ENCODE peak calls at places on chromosome 21, in eight cellular contexts. One of them, this sample, is unnamed.

GRCh38 chr21:45339430-45340405 is 52.0 kb upstream of the POFUT2 start:
- DNase-seq in H1: no peak
- DNase-seq in suprapubic skin: no peak
- DNase-seq in SK-N-SH: no peak
- DNase-seq in K562: no peak
- DNase-seq in sigmoid colon: no peak
- DNase-seq in transverse colon: no peak
- DNase-seq in HepG2: no peak
- DNase-seq in this sample: no peak

GRCh38 chr21:20882462-20883415 is 115.5 kb upstream of the NCAM2 start:
- DNase-seq in transverse colon: peak
- DNase-seq in suprapubic skin: no peak
- DNase-seq in HepG2: no peak
- DNase-seq in SK-N-SH: peak
- DNase-seq in H1: peak
- DNase-seq in sigmoid colon: no peak
- DNase-seq in K562: peak
- DNase-seq in this sample: peak

GRCh38 chr21:45880097-45881068 is 101.2 kb upstream of the COL6A1 start:
- DNase-seq in sigmoid colon: peak
- DNase-seq in transverse colon: peak
- DNase-seq in H1: peak
- DNase-seq in SK-N-SH: peak
- DNase-seq in suprapubic skin: no peak
- DNase-seq in HepG2: peak
- DNase-seq in K562: peak
- DNase-seq in this sample: peak

GRCh38 chr21:15077529-15077928 is 12.7 kb upstream of the NRIP1 start:
- DNase-seq in H1: no peak
- DNase-seq in SK-N-SH: no peak
- DNase-seq in suprapubic skin: no peak
- DNase-seq in K562: no peak
- DNase-seq in HepG2: no peak
- DNase-seq in sigmoid colon: no peak
- DNase-seq in transverse colon: no peak
- DNase-seq in this sample: no peak

GRCh38 chr21:37532868-37533780 is 166.6 kb downstream of the DYRK1A start:
- DNase-seq in sigmoid colon: no peak
- DNase-seq in suprapubic skin: no peak
- DNase-seq in SK-N-SH: no peak
- DNase-seq in transverse colon: no peak
- DNase-seq in H1: peak
- DNase-seq in HepG2: no peak
- DNase-seq in K562: peak
- DNase-seq in this sample: peak

GRCh38 chr21:37548521-37548981 is 182.0 kb downstream of the DYRK1A start:
- DNase-seq in K562: no peak
- DNase-seq in SK-N-SH: no peak
- DNase-seq in H1: no peak
- DNase-seq in suprapubic skin: no peak
- DNase-seq in HepG2: no peak
- DNase-seq in transverse colon: no peak
- DNase-seq in sigmoid colon: peak
- DNase-seq in this sample: no peak

GRCh38 chr21:38036016-38036415 is 119.8 kb upstream of the KCNJ6 start:
- DNase-seq in K562: no peak
- DNase-seq in suprapubic skin: no peak
- DNase-seq in HepG2: no peak
- DNase-seq in transverse colon: no peak
- DNase-seq in H1: no peak
- DNase-seq in SK-N-SH: no peak
- DNase-seq in sigmoid colon: no peak
- DNase-seq in this sample: no peak

GRCh38 chr21:38774586-38775285 is 31.0 kb upstream of the ETS2 start:
- DNase-seq in SK-N-SH: no peak
- DNase-seq in HepG2: no peak
- DNase-seq in K562: no peak
- DNase-seq in suprapubic skin: no peak
- DNase-seq in transverse colon: no peak
- DNase-seq in sigmoid colon: no peak
- DNase-seq in H1: no peak
- DNase-seq in this sample: no peak

GRCh38 chr21:29953072-29953471 is 13.3 kb upstream of the GRIK1 start:
- DNase-seq in suprapubic skin: no peak
- DNase-seq in sigmoid colon: no peak
- DNase-seq in SK-N-SH: no peak
- DNase-seq in HepG2: no peak
- DNase-seq in K562: no peak
- DNase-seq in transverse colon: no peak
- DNase-seq in H1: no peak
- DNase-seq in this sample: no peak

GRCh38 chr21:45886610-45887026 is 95.0 kb upstream of the COL6A1 start:
- DNase-seq in sigmoid colon: no peak
- DNase-seq in H1: no peak
- DNase-seq in HepG2: no peak
- DNase-seq in suprapubic skin: no peak
- DNase-seq in transverse colon: no peak
- DNase-seq in K562: no peak
- DNase-seq in SK-N-SH: no peak
- DNase-seq in this sample: no peak

DNA sequence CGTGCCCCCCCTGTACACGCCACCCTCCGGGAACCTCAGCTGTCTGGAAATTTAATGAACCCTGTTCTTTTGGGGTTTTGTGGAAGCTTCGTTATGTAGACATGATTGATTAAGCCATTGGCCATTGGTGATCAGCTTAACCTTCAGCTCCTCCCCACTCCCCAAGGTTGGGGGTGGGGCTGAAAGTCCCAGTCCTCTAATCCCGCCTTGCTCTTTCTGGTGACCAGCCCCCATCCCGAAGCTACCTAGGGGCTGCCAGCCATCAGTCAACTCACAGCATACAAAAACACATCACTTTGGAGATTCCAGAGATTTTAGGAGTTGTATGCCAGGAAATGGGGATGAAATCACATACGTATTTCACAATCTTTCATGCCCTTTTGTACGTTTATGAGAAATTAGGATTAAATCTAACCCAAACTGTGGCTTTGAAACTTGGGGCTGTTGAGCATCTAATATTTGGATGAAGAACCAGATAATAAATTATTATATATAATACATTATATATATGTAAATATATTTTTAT is 52.3 kb downstream of the BACE2 start:
- DNase-seq in K562: no peak
- DNase-seq in HepG2: no peak
- DNase-seq in H1: no peak
- DNase-seq in suprapubic skin: no peak
- DNase-seq in sigmoid colon: no peak
- DNase-seq in transverse colon: no peak
- DNase-seq in SK-N-SH: no peak
- DNase-seq in this sample: no peak
- H3K4me3 ChIP-seq in K562: no peak
- H3K4me3 ChIP-seq in HepG2: no peak
- H3K4me3 ChIP-seq in H1: no peak
- H3K4me3 ChIP-seq in suprapubic skin: no peak
- H3K4me3 ChIP-seq in sigmoid colon: no peak
- H3K4me3 ChIP-seq in transverse colon: no peak
- H3K4me3 ChIP-seq in SK-N-SH: no peak
- H3K4me3 ChIP-seq in this sample: no peak

GRCh38 chr21:41283211-41283818 is 33.3 kb upstream of the FAM3B start:
- DNase-seq in sigmoid colon: no peak
- DNase-seq in SK-N-SH: peak
- DNase-seq in HepG2: peak
- DNase-seq in suprapubic skin: no peak
- DNase-seq in H1: no peak
- DNase-seq in transverse colon: peak
- DNase-seq in K562: peak
- DNase-seq in this sample: peak
- TF ChIP-seq POLR2AphosphoS5 in sigmoid colon: no peak
- TF ChIP-seq POLR2AphosphoS5 in SK-N-SH: no peak
- TF ChIP-seq POLR2AphosphoS5 in HepG2: no peak
- TF ChIP-seq POLR2AphosphoS5 in suprapubic skin: no peak
- TF ChIP-seq POLR2AphosphoS5 in H1: no peak
- TF ChIP-seq POLR2AphosphoS5 in transverse colon: no peak
- TF ChIP-seq POLR2AphosphoS5 in K562: no peak
- TF ChIP-seq POLR2AphosphoS5 in this sample: peak

DNA sequence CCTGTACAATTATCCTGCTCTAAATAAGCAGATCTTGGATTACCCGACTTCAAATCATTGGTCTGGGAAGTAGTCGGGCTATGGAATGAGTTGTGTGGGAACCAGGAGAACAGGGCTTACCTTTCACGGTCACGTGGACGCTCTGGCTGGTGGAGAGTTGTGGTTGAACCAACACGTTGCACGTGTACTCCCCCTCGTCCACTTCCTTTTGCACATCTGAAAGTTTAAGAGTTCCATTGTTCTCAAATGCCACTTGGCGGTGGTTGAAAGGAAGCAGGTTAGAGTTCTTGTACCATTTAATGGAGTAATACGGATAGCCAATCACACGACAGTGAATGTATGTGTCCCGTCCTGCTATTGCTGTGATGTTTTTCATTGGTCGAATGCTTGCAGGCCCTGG is 470.7 kb downstream of the PCP4 start:
- DNase-seq in transverse colon: no peak
- DNase-seq in SK-N-SH: no peak
- DNase-seq in sigmoid colon: no peak
- DNase-seq in HepG2: no peak
- DNase-seq in K562: no peak
- DNase-seq in suprapubic skin: no peak
- DNase-seq in H1: no peak
- DNase-seq in this sample: no peak
- TF ChIP-seq EP300 in transverse colon: no peak
- TF ChIP-seq EP300 in SK-N-SH: no peak
- TF ChIP-seq EP300 in sigmoid colon: no peak
- TF ChIP-seq EP300 in HepG2: no peak
- TF ChIP-seq EP300 in K562: no peak
- TF ChIP-seq EP300 in suprapubic skin: no peak
- TF ChIP-seq EP300 in H1: no peak
- TF ChIP-seq EP300 in this sample: no peak

GRCh38 chr21:43645414-43645891 is 13.8 kb downstream of the HSF2BP start:
- DNase-seq in H1: no peak
- DNase-seq in SK-N-SH: no peak
- DNase-seq in transverse colon: peak
- DNase-seq in suprapubic skin: no peak
- DNase-seq in sigmoid colon: peak
- DNase-seq in HepG2: peak
- DNase-seq in K562: peak
- DNase-seq in this sample: peak
- H3K4me3 ChIP-seq in H1: no peak
- H3K4me3 ChIP-seq in SK-N-SH: no peak
- H3K4me3 ChIP-seq in transverse colon: no peak
- H3K4me3 ChIP-seq in suprapubic skin: no peak
- H3K4me3 ChIP-seq in sigmoid colon: no peak
- H3K4me3 ChIP-seq in HepG2: no peak
- H3K4me3 ChIP-seq in K562: no peak
- H3K4me3 ChIP-seq in this sample: no peak

GRCh38 chr21:26837539-26837938 is 7.7 kb downstream of the ADAMTS1 start:
- DNase-seq in HepG2: no peak
- DNase-seq in H1: no peak
- DNase-seq in suprapubic skin: no peak
- DNase-seq in SK-N-SH: no peak
- DNase-seq in sigmoid colon: no peak
- DNase-seq in transverse colon: no peak
- DNase-seq in K562: no peak
- DNase-seq in this sample: no peak
- TF ChIP-seq POLR2AphosphoS5 in HepG2: no peak
- TF ChIP-seq POLR2AphosphoS5 in H1: peak
- TF ChIP-seq POLR2AphosphoS5 in suprapubic skin: no peak
- TF ChIP-seq POLR2AphosphoS5 in SK-N-SH: no peak
- TF ChIP-seq POLR2AphosphoS5 in sigmoid colon: no peak
- TF ChIP-seq POLR2AphosphoS5 in transverse colon: no peak
- TF ChIP-seq POLR2AphosphoS5 in K562: no peak
- TF ChIP-seq POLR2AphosphoS5 in this sample: no peak

GRCh38 chr21:43313939-43314405 is 113.0 kb downstream of the SIK1 start:
- DNase-seq in SK-N-SH: no peak
- DNase-seq in transverse colon: no peak
- DNase-seq in H1: no peak
- DNase-seq in suprapubic skin: no peak
- DNase-seq in HepG2: no peak
- DNase-seq in sigmoid colon: no peak
- DNase-seq in K562: no peak
- DNase-seq in this sample: no peak

GRCh38 chr21:43311303-43311817 is 115.6 kb downstream of the SIK1 start:
- DNase-seq in K562: no peak
- DNase-seq in suprapubic skin: no peak
- DNase-seq in sigmoid colon: no peak
- DNase-seq in H1: no peak
- DNase-seq in transverse colon: peak
- DNase-seq in HepG2: peak
- DNase-seq in SK-N-SH: no peak
- DNase-seq in this sample: peak

GRCh38 chr21:43313221-43313938 is 113.6 kb downstream of the SIK1 start:
- DNase-seq in K562: no peak
- DNase-seq in transverse colon: no peak
- DNase-seq in H1: no peak
- DNase-seq in HepG2: no peak
- DNase-seq in suprapubic skin: no peak
- DNase-seq in SK-N-SH: no peak
- DNase-seq in sigmoid colon: no peak
- DNase-seq in this sample: no peak

GRCh38 chr21:43312011-43312410 is 114.9 kb downstream of the SIK1 start:
- DNase-seq in SK-N-SH: no peak
- DNase-seq in sigmoid colon: no peak
- DNase-seq in suprapubic skin: no peak
- DNase-seq in H1: no peak
- DNase-seq in K562: no peak
- DNase-seq in HepG2: no peak
- DNase-seq in transverse colon: no peak
- DNase-seq in this sample: no peak

DNA sequence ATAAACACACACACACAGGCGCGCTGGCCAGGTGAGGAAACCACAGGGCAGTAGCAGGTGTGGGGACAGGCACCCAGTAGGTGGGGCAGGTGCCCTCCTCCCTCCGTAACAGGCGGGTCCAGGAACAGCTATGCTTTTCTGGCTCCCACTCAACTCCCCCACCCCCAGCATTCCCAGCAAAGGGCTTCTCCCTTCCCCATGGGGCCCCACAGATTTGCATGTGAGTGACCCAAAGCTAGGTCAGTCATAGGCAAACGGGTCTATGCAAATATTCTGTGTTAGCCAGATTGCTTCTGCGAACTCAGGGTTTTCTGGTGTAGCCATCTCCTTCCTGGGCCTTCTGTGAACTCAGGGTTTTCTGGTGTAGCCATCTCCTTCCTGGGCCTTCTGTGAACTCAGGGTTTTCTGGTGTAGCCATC is 114.2 kb downstream of the SIK1 start:
- DNase-seq in K562: no peak
- DNase-seq in sigmoid colon: no peak
- DNase-seq in H1: no peak
- DNase-seq in suprapubic skin: no peak
- DNase-seq in HepG2: peak
- DNase-seq in SK-N-SH: no peak
- DNase-seq in transverse colon: peak
- DNase-seq in this sample: peak
- TF ChIP-seq EP300 in K562: no peak
- TF ChIP-seq EP300 in sigmoid colon: no peak
- TF ChIP-seq EP300 in H1: no peak
- TF ChIP-seq EP300 in suprapubic skin: no peak
- TF ChIP-seq EP300 in HepG2: no peak
- TF ChIP-seq EP300 in SK-N-SH: no peak
- TF ChIP-seq EP300 in transverse colon: no peak
- TF ChIP-seq EP300 in this sample: no peak

GRCh38 chr21:34510148-34511142 is 1.6 kb downstream of the KCNE1 start:
- DNase-seq in suprapubic skin: no peak
- DNase-seq in sigmoid colon: peak
- DNase-seq in H1: peak
- DNase-seq in transverse colon: peak
- DNase-seq in K562: peak
- DNase-seq in HepG2: peak
- DNase-seq in SK-N-SH: peak
- DNase-seq in this sample: peak
- H3K4me3 ChIP-seq in suprapubic skin: no peak
- H3K4me3 ChIP-seq in sigmoid colon: peak
- H3K4me3 ChIP-seq in H1: no peak
- H3K4me3 ChIP-seq in transverse colon: no peak
- H3K4me3 ChIP-seq in K562: no peak
- H3K4me3 ChIP-seq in HepG2: no peak
- H3K4me3 ChIP-seq in SK-N-SH: no peak
- H3K4me3 ChIP-seq in this sample: no peak

This sample was measured in stomach.